ENCODE peak calls at places on chromosomes 16 and 17, in ten cellular contexts. I is NCI-H2171 treated with DMSO at 0.1 percent for 48 hours; V is GM10248; B is activated CD4-positive, alpha-beta T cell treated with anti-CD3 and anti-CD28 coated beads for 24 hours; M is AG08395; X is smooth muscle cell of the brain vasculature; J is activated T-helper 9 cell treated with anti-CD3 and anti-CD28 coated beads, Interleukin-2, amount 50 U/mL, for 16 hours; T is cardiac fibroblast; U is sciatic nerve; E is GM12891. G is an unnamed sample.

GRCh38 chr17:81509048-81509686 is 3.4 kb downstream of the ACTG1 start:
- DNase-seq in I (peak; percentile 31), V (no peak), B (no peak), M (no peak), X (no peak), J (no peak), T (no peak), U (no peak), E (no peak), G (no peak)

GRCh38 chr17:68777856-68778694 is 176.9 kb upstream of the FAM20A start:
- DNase-seq in I (peak; percentile 89), V (no peak), B (no peak), M (no peak), X (no peak), J (no peak), T (no peak), U (peak; percentile 64), E (no peak), G (peak; percentile 13)

GRCh38 chr16:55542459-55543082 is 23.9 kb upstream of the CAPNS2 start:
- DNase-seq in I (no peak), V (no peak), B (no peak), M (peak; percentile 55), X (no peak), J (no peak), T (peak; percentile 80), U (no peak), E (no peak), G (no peak)

GRCh38 chr17:42287305-42288077 is 807 bp upstream of the STAT5A start:
- DNase-seq in I (no peak), V (peak; percentile 63), B (no peak), M (peak; percentile 60), X (no peak), J (peak; percentile 25), T (no peak), U (peak; percentile 81), E (no peak), G (no peak)

GRCh38 chr16:57131351-57131970 is 39.1 kb downstream of the CPNE2 start:
- DNase-seq in I (no peak), V (no peak), B (no peak), M (no peak), X (no peak), J (no peak), T (no peak), U (no peak), E (no peak), G (no peak)

GRCh38 chr16:69501956-69502457 is 63.8 kb upstream of the NFAT5 start:
- DNase-seq in I (no peak), V (peak; percentile 59), B (no peak), M (no peak), X (no peak), J (no peak), T (no peak), U (no peak), E (no peak), G (no peak)

GRCh38 chr16:69166946-69167930 is 19.7 kb upstream of the SNTB2 start:
- DNase-seq in I (no peak), V (no peak), B (no peak), M (no peak), X (no peak), J (no peak), T (peak; percentile 58), U (no peak), E (no peak), G (no peak)

GRCh38 chr17:79965806-79966205 is 69.9 kb downstream of the TBC1D16 start:
- DNase-seq in I (no peak), V (no peak), B (no peak), M (no peak), X (no peak), J (no peak), T (no peak), U (peak; percentile 51), E (no peak), G (no peak)

GRCh38 chr16:56637814-56638750 is at the start of gene MT1A:
- DNase-seq in I (no peak), V (no peak), B (no peak), M (peak; percentile 79), X (no peak), J (no peak), T (peak; percentile 60), U (peak; percentile 87), E (no peak), G (peak; percentile 11)

GRCh38 chr17:5127910-5128309 is 12.1 kb downstream of the USP6 start:
- DNase-seq in I (no peak), V (no peak), B (no peak), M (no peak), X (no peak), J (no peak), T (no peak), U (no peak), E (no peak), G (no peak)

GRCh38 chr17:8807070-8807550 is 7.9 kb upstream of the MFSD6L start:
- DNase-seq in I (no peak), V (peak; percentile 90), B (no peak), M (no peak), X (no peak), J (no peak), T (peak; percentile 25), U (no peak), E (peak; percentile 65), G (no peak)

GRCh38 chr16:57540906-57541753 is 1.3 kb upstream of the ADGRG5 start:
- DNase-seq in I (peak; percentile 24), V (peak; percentile 8), B (no peak), M (no peak), X (no peak), J (no peak), T (no peak), U (peak; percentile 55), E (no peak), G (peak; percentile 27)

GRCh38 chr16:3503513-3503912 is 2.7 kb downstream of the CLUAP1 start:
- DNase-seq in I (no peak), V (no peak), B (peak; percentile 19), M (no peak), X (no peak), J (peak; percentile 17), T (no peak), U (peak; percentile 40), E (no peak), G (no peak)

GRCh38 chr16:35733278-35733965 is 2274.0 kb downstream of the TP53TG3F start:
- DNase-seq in I (no peak), V (no peak), B (no peak), M (no peak), X (no peak), J (no peak), T (no peak), U (no peak), E (no peak), G (no peak)

GRCh38 chr16:1019234-1019933 is 37.8 kb downstream of the SOX8 start:
- DNase-seq in I (no peak), V (no peak), B (no peak), M (peak; percentile 89), X (no peak), J (no peak), T (peak; percentile 64), U (no peak), E (no peak), G (peak; percentile 12)

GRCh38 chr16:1183235-1183907 is 30.5 kb downstream of the CACNA1H start:
- DNase-seq in I (peak; percentile 85), V (no peak), B (no peak), M (peak; percentile 52), X (peak; percentile 17), J (no peak), T (peak; percentile 77), U (no peak), E (no peak), G (peak; percentile 55)

GRCh38 chr17:37064956-37065355 is 116.2 kb downstream of the AATF start:
- DNase-seq in I (no peak), V (no peak), B (no peak), M (no peak), X (no peak), J (no peak), T (no peak), U (no peak), E (no peak), G (no peak)

GRCh38 chr16:59684911-59685310 is 950.8 kb upstream of the GOT2 start:
- DNase-seq in I (no peak), V (no peak), B (no peak), M (peak; percentile 40), X (no peak), J (no peak), T (peak; percentile 13), U (no peak), E (no peak), G (no peak)

GRCh38 chr17:57210224-57210553 is 46.1 kb upstream of the MSI2 start:
- DNase-seq in I (no peak), V (no peak), B (no peak), M (no peak), X (no peak), J (no peak), T (peak; percentile 49), U (no peak), E (no peak), G (no peak)

GRCh38 chr16:12609937-12610699 is 193.6 kb downstream of the CPPED1 start:
- DNase-seq in I (no peak), V (no peak), B (no peak), M (no peak), X (no peak), J (no peak), T (no peak), U (no peak), E (no peak), G (no peak)

GRCh38 chr16:30649725-30650368 is 913 bp upstream of the PRR14 start:
- DNase-seq in I (no peak), V (no peak), B (no peak), M (no peak), X (no peak), J (no peak), T (no peak), U (peak; percentile 78), E (no peak), G (no peak)

GRCh38 chr16:66423177-66423576 is 3.9 kb upstream of the BEAN1 start:
- DNase-seq in I (no peak), V (no peak), B (no peak), M (no peak), X (no peak), J (no peak), T (no peak), U (no peak), E (no peak), G (no peak)

GRCh38 chr17:68460715-68461114 is 3.4 kb upstream of the WIPI1 start:
- DNase-seq in I (no peak), V (no peak), B (no peak), M (no peak), X (no peak), J (no peak), T (no peak), U (no peak), E (no peak), G (no peak)